ENCODE peak calls at places on chromosomes 1 and 21, in ten cellular contexts. One of them, this sample, is unnamed.

GRCh38 chr1:212012034-212012740 is 23.2 kb downstream of the INTS7 start:
- DNase-seq in sigmoid colon: peak; percentile 71
- DNase-seq in hepatocyte: peak; percentile 69
- DNase-seq in CD8-positive, alpha-beta memory T cell: peak; percentile 49
- DNase-seq in left lung: peak; percentile 60
- DNase-seq in neural progenitor cell: peak; percentile 75
- DNase-seq in esophagus muscularis mucosa: no peak
- DNase-seq in upper lobe of right lung: peak; percentile 67
- DNase-seq in GM23338: peak; percentile 82
- DNase-seq in fibroblast of lung: peak; percentile 51
- DNase-seq in this sample: peak; percentile 87

GRCh38 chr1:2257245-2257627 is 29.1 kb downstream of the SKI start:
- DNase-seq in sigmoid colon: no peak
- DNase-seq in hepatocyte: no peak
- DNase-seq in CD8-positive, alpha-beta memory T cell: no peak
- DNase-seq in left lung: no peak
- DNase-seq in neural progenitor cell: peak; percentile 56
- DNase-seq in esophagus muscularis mucosa: no peak
- DNase-seq in upper lobe of right lung: no peak
- DNase-seq in GM23338: peak; percentile 53
- DNase-seq in fibroblast of lung: peak; percentile 76
- DNase-seq in this sample: no peak

GRCh38 chr1:31218705-31219104 is 21.0 kb downstream of the NKAIN1 start:
- DNase-seq in sigmoid colon: no peak
- DNase-seq in hepatocyte: no peak
- DNase-seq in CD8-positive, alpha-beta memory T cell: no peak
- DNase-seq in left lung: no peak
- DNase-seq in neural progenitor cell: no peak
- DNase-seq in esophagus muscularis mucosa: no peak
- DNase-seq in upper lobe of right lung: no peak
- DNase-seq in GM23338: no peak
- DNase-seq in fibroblast of lung: no peak
- DNase-seq in this sample: no peak

GRCh38 chr1:40622051-40622450 is 43.4 kb downstream of the RIMS3 start:
- DNase-seq in sigmoid colon: no peak
- DNase-seq in hepatocyte: no peak
- DNase-seq in CD8-positive, alpha-beta memory T cell: no peak
- DNase-seq in left lung: no peak
- DNase-seq in neural progenitor cell: no peak
- DNase-seq in esophagus muscularis mucosa: peak; percentile 84
- DNase-seq in upper lobe of right lung: no peak
- DNase-seq in GM23338: no peak
- DNase-seq in fibroblast of lung: no peak
- DNase-seq in this sample: no peak

GRCh38 chr1:7223334-7224080 is 438.3 kb downstream of the CAMTA1 start:
- DNase-seq in sigmoid colon: no peak
- DNase-seq in hepatocyte: no peak
- DNase-seq in CD8-positive, alpha-beta memory T cell: no peak
- DNase-seq in left lung: no peak
- DNase-seq in neural progenitor cell: no peak
- DNase-seq in esophagus muscularis mucosa: peak; percentile 89
- DNase-seq in upper lobe of right lung: no peak
- DNase-seq in GM23338: no peak
- DNase-seq in fibroblast of lung: peak; percentile 93
- DNase-seq in this sample: no peak

GRCh38 chr1:21783679-21784603 is 992 bp upstream of the USP48 start:
- DNase-seq in sigmoid colon: no peak
- DNase-seq in hepatocyte: peak; percentile 97
- DNase-seq in CD8-positive, alpha-beta memory T cell: no peak
- DNase-seq in left lung: peak; percentile 41
- DNase-seq in neural progenitor cell: peak; percentile 96
- DNase-seq in esophagus muscularis mucosa: no peak
- DNase-seq in upper lobe of right lung: peak; percentile 66
- DNase-seq in GM23338: peak; percentile 99
- DNase-seq in fibroblast of lung: peak; percentile 96
- DNase-seq in this sample: peak; percentile 99

GRCh38 chr1:240575976-240576666 is 35.8 kb downstream of the GREM2 start:
- DNase-seq in sigmoid colon: no peak
- DNase-seq in hepatocyte: no peak
- DNase-seq in CD8-positive, alpha-beta memory T cell: no peak
- DNase-seq in left lung: no peak
- DNase-seq in neural progenitor cell: no peak
- DNase-seq in esophagus muscularis mucosa: no peak
- DNase-seq in upper lobe of right lung: no peak
- DNase-seq in GM23338: peak; percentile 9
- DNase-seq in fibroblast of lung: peak; percentile 64
- DNase-seq in this sample: no peak

GRCh38 chr21:31909772-31910470 is 37.1 kb downstream of the HUNK start:
- DNase-seq in sigmoid colon: no peak
- DNase-seq in hepatocyte: no peak
- DNase-seq in CD8-positive, alpha-beta memory T cell: no peak
- DNase-seq in left lung: no peak
- DNase-seq in neural progenitor cell: peak; percentile 42
- DNase-seq in esophagus muscularis mucosa: no peak
- DNase-seq in upper lobe of right lung: no peak
- DNase-seq in GM23338: no peak
- DNase-seq in fibroblast of lung: no peak
- DNase-seq in this sample: no peak

GRCh38 chr1:42886800-42887199 is 40.4 kb downstream of the ZNF691 start:
- DNase-seq in sigmoid colon: no peak
- DNase-seq in hepatocyte: no peak
- DNase-seq in CD8-positive, alpha-beta memory T cell: no peak
- DNase-seq in left lung: no peak
- DNase-seq in neural progenitor cell: no peak
- DNase-seq in esophagus muscularis mucosa: no peak
- DNase-seq in upper lobe of right lung: no peak
- DNase-seq in GM23338: no peak
- DNase-seq in fibroblast of lung: no peak
- DNase-seq in this sample: no peak

GRCh38 chr21:41188476-41189146 is 20.7 kb downstream of the BACE2 start:
- DNase-seq in sigmoid colon: no peak
- DNase-seq in hepatocyte: no peak
- DNase-seq in CD8-positive, alpha-beta memory T cell: no peak
- DNase-seq in left lung: no peak
- DNase-seq in neural progenitor cell: no peak
- DNase-seq in esophagus muscularis mucosa: no peak
- DNase-seq in upper lobe of right lung: no peak
- DNase-seq in GM23338: no peak
- DNase-seq in fibroblast of lung: no peak
- DNase-seq in this sample: peak; percentile 24

GRCh38 chr21:31730687-31731111 is 1.2 kb downstream of the SCAF4 start:
- DNase-seq in sigmoid colon: no peak
- DNase-seq in hepatocyte: no peak
- DNase-seq in CD8-positive, alpha-beta memory T cell: no peak
- DNase-seq in left lung: no peak
- DNase-seq in neural progenitor cell: peak; percentile 89
- DNase-seq in esophagus muscularis mucosa: no peak
- DNase-seq in upper lobe of right lung: no peak
- DNase-seq in GM23338: peak; percentile 97
- DNase-seq in fibroblast of lung: no peak
- DNase-seq in this sample: peak; percentile 88

GRCh38 chr1:83131692-83131955 is 867.3 kb downstream of the TTLL7 start:
- DNase-seq in sigmoid colon: no peak
- DNase-seq in hepatocyte: no peak
- DNase-seq in CD8-positive, alpha-beta memory T cell: no peak
- DNase-seq in left lung: no peak
- DNase-seq in neural progenitor cell: no peak
- DNase-seq in esophagus muscularis mucosa: no peak
- DNase-seq in upper lobe of right lung: no peak
- DNase-seq in GM23338: no peak
- DNase-seq in fibroblast of lung: no peak
- DNase-seq in this sample: no peak

GRCh38 chr1:235597867-235598553 is 51.6 kb downstream of the GNG4 start:
- DNase-seq in sigmoid colon: no peak
- DNase-seq in hepatocyte: peak; percentile 32
- DNase-seq in CD8-positive, alpha-beta memory T cell: no peak
- DNase-seq in left lung: no peak
- DNase-seq in neural progenitor cell: peak; percentile 27
- DNase-seq in esophagus muscularis mucosa: no peak
- DNase-seq in upper lobe of right lung: no peak
- DNase-seq in GM23338: peak; percentile 57
- DNase-seq in fibroblast of lung: peak; percentile 42
- DNase-seq in this sample: peak; percentile 60

GRCh38 chr1:3702990-3703728 is 49.1 kb upstream of the CCDC27 start:
- DNase-seq in sigmoid colon: no peak
- DNase-seq in hepatocyte: no peak
- DNase-seq in CD8-positive, alpha-beta memory T cell: no peak
- DNase-seq in left lung: no peak
- DNase-seq in neural progenitor cell: peak; percentile 62
- DNase-seq in esophagus muscularis mucosa: no peak
- DNase-seq in upper lobe of right lung: no peak
- DNase-seq in GM23338: no peak
- DNase-seq in fibroblast of lung: peak; percentile 48
- DNase-seq in this sample: peak; percentile 67

GRCh38 chr1:173473599-173474011 is 3.5 kb upstream of the PRDX6 start:
- DNase-seq in sigmoid colon: no peak
- DNase-seq in hepatocyte: peak; percentile 36
- DNase-seq in CD8-positive, alpha-beta memory T cell: no peak
- DNase-seq in left lung: no peak
- DNase-seq in neural progenitor cell: no peak
- DNase-seq in esophagus muscularis mucosa: no peak
- DNase-seq in upper lobe of right lung: no peak
- DNase-seq in GM23338: no peak
- DNase-seq in fibroblast of lung: peak; percentile 77
- DNase-seq in this sample: no peak

GRCh38 chr1:152374451-152374850 is 14.6 kb upstream of the FLG2 start:
- DNase-seq in sigmoid colon: no peak
- DNase-seq in hepatocyte: no peak
- DNase-seq in CD8-positive, alpha-beta memory T cell: no peak
- DNase-seq in left lung: no peak
- DNase-seq in neural progenitor cell: no peak
- DNase-seq in esophagus muscularis mucosa: no peak
- DNase-seq in upper lobe of right lung: no peak
- DNase-seq in GM23338: no peak
- DNase-seq in fibroblast of lung: no peak
- DNase-seq in this sample: no peak

GRCh38 chr1:26022994-26023393 is 1.4 kb downstream of the EXTL1 start:
- DNase-seq in sigmoid colon: no peak
- DNase-seq in hepatocyte: no peak
- DNase-seq in CD8-positive, alpha-beta memory T cell: no peak
- DNase-seq in left lung: no peak
- DNase-seq in neural progenitor cell: no peak
- DNase-seq in esophagus muscularis mucosa: no peak
- DNase-seq in upper lobe of right lung: no peak
- DNase-seq in GM23338: no peak
- DNase-seq in fibroblast of lung: no peak
- DNase-seq in this sample: no peak

DNA sequence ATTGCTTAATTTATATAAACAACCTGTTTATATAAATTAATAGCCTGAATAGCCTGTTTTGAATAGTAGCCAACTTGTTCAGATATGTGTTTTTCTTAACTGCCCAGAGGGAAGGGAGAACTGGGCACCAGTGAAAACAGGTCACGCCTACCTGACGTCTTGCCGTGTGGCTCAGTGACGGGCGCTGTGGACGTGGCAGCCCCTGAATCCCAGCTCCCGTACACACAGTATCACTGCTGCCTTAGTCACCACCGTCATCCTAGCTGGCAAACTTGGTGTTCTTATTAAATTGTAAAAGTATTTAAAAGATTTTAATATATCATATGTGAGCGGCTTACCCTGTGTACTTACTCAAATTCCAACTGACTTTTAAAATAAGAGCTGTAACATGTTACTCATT is 35.4 kb upstream of the TRAPPC10 start:
- DNase-seq in sigmoid colon: no peak
- DNase-seq in hepatocyte: no peak
- DNase-seq in CD8-positive, alpha-beta memory T cell: no peak
- DNase-seq in left lung: no peak
- DNase-seq in neural progenitor cell: no peak
- DNase-seq in esophagus muscularis mucosa: no peak
- DNase-seq in upper lobe of right lung: no peak
- DNase-seq in GM23338: no peak
- DNase-seq in fibroblast of lung: no peak
- DNase-seq in this sample: no peak
- H3K36me3 ChIP-seq in sigmoid colon: peaks cover 63% of the 10 kb centered on the region
- H3K36me3 ChIP-seq in hepatocyte: no peaks in the 10 kb centered on the region
- H3K36me3 ChIP-seq in CD8-positive, alpha-beta memory T cell: peaks cover 5% of the 10 kb centered on the region
- H3K36me3 ChIP-seq in left lung: no peaks in the 10 kb centered on the region
- H3K36me3 ChIP-seq in neural progenitor cell: no peaks in the 10 kb centered on the region
- H3K36me3 ChIP-seq in esophagus muscularis mucosa: peaks cover 75% of the 10 kb centered on the region
- H3K36me3 ChIP-seq in upper lobe of right lung: peaks cover 44% of the 10 kb centered on the region
- H3K36me3 ChIP-seq in GM23338: no peaks in the 10 kb centered on the region
- H3K36me3 ChIP-seq in fibroblast of lung: no peaks in the 10 kb centered on the region
- H3K36me3 ChIP-seq in this sample: peaks cover 29% of the 10 kb centered on the region

GRCh38 chr1:19392221-19392620 is 80.1 kb downstream of the SLC66A1 start:
- DNase-seq in sigmoid colon: no peak
- DNase-seq in hepatocyte: no peak
- DNase-seq in CD8-positive, alpha-beta memory T cell: no peak
- DNase-seq in left lung: no peak
- DNase-seq in neural progenitor cell: no peak
- DNase-seq in esophagus muscularis mucosa: no peak
- DNase-seq in upper lobe of right lung: no peak
- DNase-seq in GM23338: no peak
- DNase-seq in fibroblast of lung: no peak
- DNase-seq in this sample: no peak
- H3K4me3 ChIP-seq in sigmoid colon: no peak overlapping the region
- H3K4me3 ChIP-seq in hepatocyte: no peak overlapping the region
- H3K4me3 ChIP-seq in CD8-positive, alpha-beta memory T cell: peak overlapping the region; percentile 44
- H3K4me3 ChIP-seq in left lung: no peak overlapping the region
- H3K4me3 ChIP-seq in neural progenitor cell: no peak overlapping the region
- H3K4me3 ChIP-seq in esophagus muscularis mucosa: no peak overlapping the region
- H3K4me3 ChIP-seq in upper lobe of right lung: no peak overlapping the region
- H3K4me3 ChIP-seq in GM23338: no peak overlapping the region
- H3K4me3 ChIP-seq in fibroblast of lung: no peak overlapping the region
- H3K4me3 ChIP-seq in this sample: no peak overlapping the region

GRCh38 chr21:34846214-34846575 is 177.4 kb downstream of the CLIC6 start:
- DNase-seq in sigmoid colon: no peak
- DNase-seq in hepatocyte: no peak
- DNase-seq in CD8-positive, alpha-beta memory T cell: no peak
- DNase-seq in left lung: no peak
- DNase-seq in neural progenitor cell: no peak
- DNase-seq in esophagus muscularis mucosa: no peak
- DNase-seq in upper lobe of right lung: no peak
- DNase-seq in GM23338: no peak
- DNase-seq in fibroblast of lung: no peak
- DNase-seq in this sample: peak; percentile 38
- H3K27ac ChIP-seq in sigmoid colon: no peak overlapping the region
- H3K27ac ChIP-seq in hepatocyte: peak overlapping the region; percentile 94
- H3K27ac ChIP-seq in CD8-positive, alpha-beta memory T cell: no peak overlapping the region
- H3K27ac ChIP-seq in left lung: peak overlapping the region; percentile 66
- H3K27ac ChIP-seq in neural progenitor cell: no peak overlapping the region
- H3K27ac ChIP-seq in esophagus muscularis mucosa: peak overlapping the region; percentile 2
- H3K27ac ChIP-seq in upper lobe of right lung: peak overlapping the region; percentile 61
- H3K27ac ChIP-seq in GM23338: no peak overlapping the region
- H3K27ac ChIP-seq in fibroblast of lung: peak overlapping the region; percentile 59
- H3K27ac ChIP-seq in this sample: no peak overlapping the region

DNA sequence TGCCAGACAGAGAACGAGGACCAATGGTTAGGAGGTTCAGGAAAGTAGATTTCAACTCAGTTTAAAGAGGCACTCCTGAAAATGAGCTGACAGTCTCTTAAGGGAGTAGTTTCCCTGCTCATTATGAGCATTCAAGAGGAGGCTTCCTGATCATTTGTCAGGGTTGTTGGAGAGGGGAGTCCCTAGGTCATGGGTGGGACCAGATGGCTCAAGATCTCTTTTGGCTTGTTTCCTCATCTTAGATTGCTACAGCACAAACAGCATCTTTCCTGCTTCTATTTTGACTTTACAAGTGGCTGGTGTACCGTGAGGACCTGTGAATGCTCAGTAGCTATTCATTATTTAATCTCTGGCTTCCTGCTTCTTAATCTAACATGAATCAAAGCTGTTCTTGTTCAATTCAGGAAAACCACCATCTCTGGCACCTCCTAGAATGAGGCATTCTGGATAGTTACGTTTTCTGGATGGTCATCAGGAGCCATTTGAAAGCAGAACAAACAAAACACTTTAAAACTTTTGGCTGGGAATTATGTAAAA is 47.6 kb downstream of the PEX14 start:
- DNase-seq in sigmoid colon: no peak
- DNase-seq in hepatocyte: no peak
- DNase-seq in CD8-positive, alpha-beta memory T cell: no peak
- DNase-seq in left lung: no peak
- DNase-seq in neural progenitor cell: no peak
- DNase-seq in esophagus muscularis mucosa: no peak
- DNase-seq in upper lobe of right lung: no peak
- DNase-seq in GM23338: no peak
- DNase-seq in fibroblast of lung: no peak
- DNase-seq in this sample: no peak
- H3K36me3 ChIP-seq in sigmoid colon: no peaks in the 10 kb centered on the region
- H3K36me3 ChIP-seq in hepatocyte: no peaks in the 10 kb centered on the region
- H3K36me3 ChIP-seq in CD8-positive, alpha-beta memory T cell: no peaks in the 10 kb centered on the region
- H3K36me3 ChIP-seq in left lung: no peaks in the 10 kb centered on the region
- H3K36me3 ChIP-seq in neural progenitor cell: no peaks in the 10 kb centered on the region
- H3K36me3 ChIP-seq in esophagus muscularis mucosa: no peaks in the 10 kb centered on the region
- H3K36me3 ChIP-seq in upper lobe of right lung: no peaks in the 10 kb centered on the region
- H3K36me3 ChIP-seq in GM23338: no peaks in the 10 kb centered on the region
- H3K36me3 ChIP-seq in fibroblast of lung: no peaks in the 10 kb centered on the region
- H3K36me3 ChIP-seq in this sample: no peaks in the 10 kb centered on the region